ENCODE peak calls at places on chromosomes 4 and X, in ten cellular contexts. One of them, this sample, is unnamed.

GRCh38 chrX:13837290-13837745 is 20.4 kb upstream of the GPM6B start:
- DNase-seq in left ventricle myocardium inferior: no peak
- DNase-seq in AG09309: no peak
- DNase-seq in CD8-positive, alpha-beta memory T cell: no peak
- DNase-seq in stomach: no peak
- DNase-seq in astrocyte: no peak
- DNase-seq in CD4-positive, alpha-beta memory T cell: no peak
- DNase-seq in neuronal stem cell: peak
- DNase-seq in mesendoderm: peak
- DNase-seq in aorta: no peak
- DNase-seq in this sample: no peak

GRCh38 chr4:152785639-152786517 is 6.1 kb downstream of the ARFIP1 start:
- DNase-seq in AG09309: no peak
- DNase-seq in aorta: no peak
- DNase-seq in stomach: no peak
- DNase-seq in astrocyte: no peak
- DNase-seq in CD8-positive, alpha-beta memory T cell: no peak
- DNase-seq in CD4-positive, alpha-beta memory T cell: no peak
- DNase-seq in neuronal stem cell: no peak
- DNase-seq in left ventricle myocardium inferior: no peak
- DNase-seq in mesendoderm: no peak
- DNase-seq in this sample: no peak

GRCh38 chrX:153487590-153488071 is 7.1 kb upstream of the BGN start:
- DNase-seq in stomach: no peak
- DNase-seq in left ventricle myocardium inferior: peak
- DNase-seq in astrocyte: no peak
- DNase-seq in aorta: peak
- DNase-seq in CD8-positive, alpha-beta memory T cell: no peak
- DNase-seq in CD4-positive, alpha-beta memory T cell: no peak
- DNase-seq in mesendoderm: no peak
- DNase-seq in AG09309: no peak
- DNase-seq in neuronal stem cell: no peak
- DNase-seq in this sample: no peak

GRCh38 chr4:81652069-81652478 is 180.4 kb upstream of the RASGEF1B start:
- DNase-seq in mesendoderm: no peak
- DNase-seq in CD8-positive, alpha-beta memory T cell: no peak
- DNase-seq in aorta: no peak
- DNase-seq in neuronal stem cell: no peak
- DNase-seq in AG09309: no peak
- DNase-seq in astrocyte: peak
- DNase-seq in left ventricle myocardium inferior: no peak
- DNase-seq in CD4-positive, alpha-beta memory T cell: no peak
- DNase-seq in stomach: no peak
- DNase-seq in this sample: no peak

GRCh38 chrX:150282953-150283352 is 80.2 kb upstream of the MAMLD1 start:
- DNase-seq in AG09309: no peak
- DNase-seq in astrocyte: no peak
- DNase-seq in left ventricle myocardium inferior: no peak
- DNase-seq in CD8-positive, alpha-beta memory T cell: no peak
- DNase-seq in CD4-positive, alpha-beta memory T cell: no peak
- DNase-seq in aorta: no peak
- DNase-seq in neuronal stem cell: no peak
- DNase-seq in mesendoderm: peak
- DNase-seq in stomach: no peak
- DNase-seq in this sample: no peak

GRCh38 chrX:98203800-98204199 is 1320.1 kb downstream of the RPA4 start:
- DNase-seq in astrocyte: peak
- DNase-seq in CD4-positive, alpha-beta memory T cell: no peak
- DNase-seq in aorta: no peak
- DNase-seq in left ventricle myocardium inferior: no peak
- DNase-seq in CD8-positive, alpha-beta memory T cell: no peak
- DNase-seq in stomach: no peak
- DNase-seq in neuronal stem cell: no peak
- DNase-seq in mesendoderm: no peak
- DNase-seq in AG09309: no peak
- DNase-seq in this sample: peak

GRCh38 chr4:7217453-7218310 is 25.3 kb downstream of the SORCS2 start:
- DNase-seq in CD4-positive, alpha-beta memory T cell: no peak
- DNase-seq in CD8-positive, alpha-beta memory T cell: no peak
- DNase-seq in aorta: no peak
- DNase-seq in stomach: peak
- DNase-seq in AG09309: no peak
- DNase-seq in mesendoderm: no peak
- DNase-seq in astrocyte: peak
- DNase-seq in neuronal stem cell: no peak
- DNase-seq in left ventricle myocardium inferior: no peak
- DNase-seq in this sample: no peak

GRCh38 chr4:92864176-92864575 is 560.4 kb downstream of the GRID2 start:
- DNase-seq in aorta: no peak
- DNase-seq in stomach: no peak
- DNase-seq in mesendoderm: no peak
- DNase-seq in astrocyte: no peak
- DNase-seq in left ventricle myocardium inferior: no peak
- DNase-seq in CD8-positive, alpha-beta memory T cell: no peak
- DNase-seq in AG09309: no peak
- DNase-seq in CD4-positive, alpha-beta memory T cell: no peak
- DNase-seq in neuronal stem cell: no peak
- DNase-seq in this sample: no peak

GRCh38 chr4:88967883-88968316 is 89.1 kb downstream of the FAM13A start:
- DNase-seq in aorta: no peak
- DNase-seq in astrocyte: no peak
- DNase-seq in stomach: no peak
- DNase-seq in left ventricle myocardium inferior: no peak
- DNase-seq in neuronal stem cell: no peak
- DNase-seq in AG09309: no peak
- DNase-seq in mesendoderm: no peak
- DNase-seq in CD4-positive, alpha-beta memory T cell: no peak
- DNase-seq in CD8-positive, alpha-beta memory T cell: no peak
- DNase-seq in this sample: peak

GRCh38 chrX:13151806-13152510 is 107.5 kb upstream of the FAM9C start:
- DNase-seq in left ventricle myocardium inferior: no peak
- DNase-seq in mesendoderm: peak
- DNase-seq in neuronal stem cell: no peak
- DNase-seq in aorta: no peak
- DNase-seq in stomach: no peak
- DNase-seq in astrocyte: peak
- DNase-seq in AG09309: no peak
- DNase-seq in CD8-positive, alpha-beta memory T cell: peak
- DNase-seq in CD4-positive, alpha-beta memory T cell: peak
- DNase-seq in this sample: no peak

GRCh38 chrX:153460826-153461225 is 9.6 kb downstream of the HAUS7 start:
- DNase-seq in CD4-positive, alpha-beta memory T cell: peak
- DNase-seq in mesendoderm: peak
- DNase-seq in stomach: peak
- DNase-seq in astrocyte: no peak
- DNase-seq in AG09309: no peak
- DNase-seq in CD8-positive, alpha-beta memory T cell: peak
- DNase-seq in aorta: peak
- DNase-seq in left ventricle myocardium inferior: no peak
- DNase-seq in neuronal stem cell: no peak
- DNase-seq in this sample: peak

GRCh38 chrX:47540754-47541538 is 20.1 kb upstream of the ARAF start:
- DNase-seq in stomach: peak
- DNase-seq in neuronal stem cell: peak
- DNase-seq in CD8-positive, alpha-beta memory T cell: no peak
- DNase-seq in astrocyte: peak
- DNase-seq in aorta: peak
- DNase-seq in CD4-positive, alpha-beta memory T cell: no peak
- DNase-seq in left ventricle myocardium inferior: peak
- DNase-seq in mesendoderm: peak
- DNase-seq in AG09309: peak
- DNase-seq in this sample: peak

GRCh38 chr4:24476209-24476781 is 108.1 kb downstream of the DHX15 start:
- DNase-seq in AG09309: no peak
- DNase-seq in CD4-positive, alpha-beta memory T cell: no peak
- DNase-seq in neuronal stem cell: no peak
- DNase-seq in mesendoderm: peak
- DNase-seq in astrocyte: peak
- DNase-seq in aorta: no peak
- DNase-seq in CD8-positive, alpha-beta memory T cell: no peak
- DNase-seq in stomach: no peak
- DNase-seq in left ventricle myocardium inferior: no peak
- DNase-seq in this sample: peak

GRCh38 chr4:88275516-88275915 is 8.8 kb downstream of the PPM1K start:
- DNase-seq in CD8-positive, alpha-beta memory T cell: no peak
- DNase-seq in stomach: no peak
- DNase-seq in left ventricle myocardium inferior: no peak
- DNase-seq in aorta: no peak
- DNase-seq in AG09309: no peak
- DNase-seq in astrocyte: no peak
- DNase-seq in neuronal stem cell: no peak
- DNase-seq in CD4-positive, alpha-beta memory T cell: no peak
- DNase-seq in mesendoderm: no peak
- DNase-seq in this sample: no peak

GRCh38 chr4:99144070-99144469 is at the start of gene ADH4:
- DNase-seq in mesendoderm: no peak
- DNase-seq in neuronal stem cell: peak
- DNase-seq in aorta: no peak
- DNase-seq in CD8-positive, alpha-beta memory T cell: no peak
- DNase-seq in left ventricle myocardium inferior: no peak
- DNase-seq in astrocyte: peak
- DNase-seq in CD4-positive, alpha-beta memory T cell: no peak
- DNase-seq in stomach: no peak
- DNase-seq in AG09309: no peak
- DNase-seq in this sample: no peak

GRCh38 chr4:82629238-82630000 is 67.6 kb upstream of the TMEM150C start:
- DNase-seq in CD8-positive, alpha-beta memory T cell: no peak
- DNase-seq in neuronal stem cell: no peak
- DNase-seq in CD4-positive, alpha-beta memory T cell: no peak
- DNase-seq in mesendoderm: peak
- DNase-seq in aorta: no peak
- DNase-seq in astrocyte: no peak
- DNase-seq in stomach: no peak
- DNase-seq in AG09309: peak
- DNase-seq in left ventricle myocardium inferior: no peak
- DNase-seq in this sample: peak

GRCh38 chr4:41750158-41750623 is 1.7 kb upstream of the PHOX2B start:
- DNase-seq in AG09309: no peak
- DNase-seq in astrocyte: no peak
- DNase-seq in mesendoderm: peak
- DNase-seq in stomach: no peak
- DNase-seq in CD4-positive, alpha-beta memory T cell: no peak
- DNase-seq in CD8-positive, alpha-beta memory T cell: no peak
- DNase-seq in left ventricle myocardium inferior: no peak
- DNase-seq in neuronal stem cell: peak
- DNase-seq in aorta: no peak
- DNase-seq in this sample: no peak
- H3K4me3 ChIP-seq in AG09309: no peak
- H3K4me3 ChIP-seq in astrocyte: no peak
- H3K4me3 ChIP-seq in mesendoderm: no peak
- H3K4me3 ChIP-seq in stomach: no peak
- H3K4me3 ChIP-seq in CD4-positive, alpha-beta memory T cell: no peak
- H3K4me3 ChIP-seq in CD8-positive, alpha-beta memory T cell: no peak
- H3K4me3 ChIP-seq in left ventricle myocardium inferior: no peak
- H3K4me3 ChIP-seq in neuronal stem cell: no peak
- H3K4me3 ChIP-seq in aorta: no peak
- H3K4me3 ChIP-seq in this sample: no peak

GRCh38 chrX:102930990-102931756 is 5.9 kb upstream of the RAB40AL start:
- DNase-seq in stomach: no peak
- DNase-seq in AG09309: no peak
- DNase-seq in CD8-positive, alpha-beta memory T cell: no peak
- DNase-seq in neuronal stem cell: no peak
- DNase-seq in mesendoderm: no peak
- DNase-seq in aorta: no peak
- DNase-seq in astrocyte: no peak
- DNase-seq in left ventricle myocardium inferior: no peak
- DNase-seq in CD4-positive, alpha-beta memory T cell: no peak
- DNase-seq in this sample: peak

GRCh38 chrX:102934624-102935023 is 2.4 kb upstream of the RAB40AL start:
- DNase-seq in CD4-positive, alpha-beta memory T cell: peak
- DNase-seq in mesendoderm: peak
- DNase-seq in stomach: peak
- DNase-seq in astrocyte: no peak
- DNase-seq in aorta: no peak
- DNase-seq in left ventricle myocardium inferior: no peak
- DNase-seq in AG09309: no peak
- DNase-seq in neuronal stem cell: peak
- DNase-seq in CD8-positive, alpha-beta memory T cell: no peak
- DNase-seq in this sample: peak
- H3K4me3 ChIP-seq in CD4-positive, alpha-beta memory T cell: no peak
- H3K4me3 ChIP-seq in mesendoderm: no peak
- H3K4me3 ChIP-seq in stomach: no peak
- H3K4me3 ChIP-seq in astrocyte: no peak
- H3K4me3 ChIP-seq in aorta: no peak
- H3K4me3 ChIP-seq in left ventricle myocardium inferior: no peak
- H3K4me3 ChIP-seq in AG09309: no peak
- H3K4me3 ChIP-seq in neuronal stem cell: no peak
- H3K4me3 ChIP-seq in CD8-positive, alpha-beta memory T cell: no peak
- H3K4me3 ChIP-seq in this sample: no peak

GRCh38 chr4:38884254-38884653 is 16.6 kb downstream of the FAM114A1 start:
- DNase-seq in left ventricle myocardium inferior: no peak
- DNase-seq in aorta: no peak
- DNase-seq in astrocyte: no peak
- DNase-seq in CD4-positive, alpha-beta memory T cell: no peak
- DNase-seq in AG09309: no peak
- DNase-seq in stomach: no peak
- DNase-seq in neuronal stem cell: no peak
- DNase-seq in mesendoderm: no peak
- DNase-seq in CD8-positive, alpha-beta memory T cell: no peak
- DNase-seq in this sample: no peak

GRCh38 chr4:38891051-38891738 is 23.6 kb downstream of the FAM114A1 start:
- DNase-seq in CD8-positive, alpha-beta memory T cell: no peak
- DNase-seq in CD4-positive, alpha-beta memory T cell: no peak
- DNase-seq in stomach: no peak
- DNase-seq in AG09309: no peak
- DNase-seq in mesendoderm: no peak
- DNase-seq in astrocyte: no peak
- DNase-seq in neuronal stem cell: no peak
- DNase-seq in left ventricle myocardium inferior: no peak
- DNase-seq in aorta: no peak
- DNase-seq in this sample: no peak

GRCh38 chr4:38894340-38894982 is 26.9 kb downstream of the FAM114A1 start:
- DNase-seq in stomach: no peak
- DNase-seq in CD8-positive, alpha-beta memory T cell: no peak
- DNase-seq in astrocyte: peak
- DNase-seq in left ventricle myocardium inferior: no peak
- DNase-seq in CD4-positive, alpha-beta memory T cell: no peak
- DNase-seq in AG09309: no peak
- DNase-seq in mesendoderm: no peak
- DNase-seq in aorta: no peak
- DNase-seq in neuronal stem cell: no peak
- DNase-seq in this sample: no peak

GRCh38 chr4:38889143-38889542 is 21.5 kb downstream of the FAM114A1 start:
- DNase-seq in CD8-positive, alpha-beta memory T cell: no peak
- DNase-seq in CD4-positive, alpha-beta memory T cell: no peak
- DNase-seq in left ventricle myocardium inferior: no peak
- DNase-seq in AG09309: peak
- DNase-seq in neuronal stem cell: no peak
- DNase-seq in aorta: no peak
- DNase-seq in mesendoderm: no peak
- DNase-seq in astrocyte: peak
- DNase-seq in stomach: no peak
- DNase-seq in this sample: peak
- H3K4me3 ChIP-seq in CD8-positive, alpha-beta memory T cell: no peak
- H3K4me3 ChIP-seq in CD4-positive, alpha-beta memory T cell: no peak
- H3K4me3 ChIP-seq in left ventricle myocardium inferior: no peak
- H3K4me3 ChIP-seq in AG09309: no peak
- H3K4me3 ChIP-seq in neuronal stem cell: no peak
- H3K4me3 ChIP-seq in aorta: no peak
- H3K4me3 ChIP-seq in mesendoderm: no peak
- H3K4me3 ChIP-seq in astrocyte: peak
- H3K4me3 ChIP-seq in stomach: no peak
- H3K4me3 ChIP-seq in this sample: no peak

GRCh38 chr4:77861500-77861899 is 1.1 kb upstream of the MRPL1 start:
- DNase-seq in stomach: no peak
- DNase-seq in left ventricle myocardium inferior: no peak
- DNase-seq in neuronal stem cell: no peak
- DNase-seq in mesendoderm: peak
- DNase-seq in AG09309: no peak
- DNase-seq in CD4-positive, alpha-beta memory T cell: no peak
- DNase-seq in astrocyte: peak
- DNase-seq in CD8-positive, alpha-beta memory T cell: no peak
- DNase-seq in aorta: no peak
- DNase-seq in this sample: peak
- H3K4me3 ChIP-seq in stomach: peak
- H3K4me3 ChIP-seq in left ventricle myocardium inferior: peak
- H3K4me3 ChIP-seq in neuronal stem cell: peak
- H3K4me3 ChIP-seq in mesendoderm: no peak
- H3K4me3 ChIP-seq in AG09309: peak
- H3K4me3 ChIP-seq in CD4-positive, alpha-beta memory T cell: no peak
- H3K4me3 ChIP-seq in astrocyte: peak
- H3K4me3 ChIP-seq in CD8-positive, alpha-beta memory T cell: peak
- H3K4me3 ChIP-seq in aorta: no peak
- H3K4me3 ChIP-seq in this sample: peak

This sample was measured in bronchial epithelial cell.